ENCODE peak calls at places on chromosomes 6 and 20, in seven cellular contexts. W is MM.1S, C is left ventricle myocardium inferior, K is psoas muscle, I is mucosa of descending colon, S is BE2C, Q is endodermal cell. R is an unnamed sample.

GRCh38 chr6:29965873-29966601 is 23.7 kb downstream of the HLA-A start:
- DNase-seq in W (peak), C (peak), K (peak), I (peak), S (peak), Q (peak), R (peak)

GRCh38 chr6:130018830-130019795 is 732 bp downstream of the L3MBTL3 start:
- DNase-seq in W (peak), C (peak), K (peak), I (peak), S (peak), Q (peak), R (peak)

GRCh38 chr20:52402514-52402913 is 210.9 kb upstream of the ZFP64 start:
- DNase-seq in W (no peak), C (no peak), K (no peak), I (no peak), S (no peak), Q (no peak), R (no peak)

GRCh38 chr6:163731215-163732013 is 316.9 kb downstream of the QKI start:
- DNase-seq in W (no peak), C (no peak), K (no peak), I (no peak), S (peak), Q (no peak), R (no peak)

GRCh38 chr6:167274270-167274669 is 16.8 kb upstream of the UNC93A start:
- DNase-seq in W (no peak), C (no peak), K (no peak), I (no peak), S (no peak), Q (no peak), R (no peak)

GRCh38 chr20:63765918-63766317 is 26.3 kb downstream of the SLC2A4RG start:
- DNase-seq in W (no peak), C (no peak), K (no peak), I (no peak), S (no peak), Q (no peak), R (no peak)

GRCh38 chr6:14799928-14800327 is 445.9 kb upstream of the JARID2 start:
- DNase-seq in W (peak), C (peak), K (peak), I (peak), S (peak), Q (peak), R (peak)

GRCh38 chr6:26464014-26464413 is 6.3 kb downstream of the BTN2A1 start:
- DNase-seq in W (no peak), C (no peak), K (no peak), I (no peak), S (no peak), Q (no peak), R (peak)

GRCh38 chr6:166558156-166559025 is 28.1 kb downstream of the RAMACL start:
- DNase-seq in W (no peak), C (no peak), K (no peak), I (no peak), S (no peak), Q (peak), R (no peak)

GRCh38 chr6:122789078-122789861 is at the start of gene SMPDL3A:
- DNase-seq in W (peak), C (peak), K (peak), I (peak), S (peak), Q (peak), R (peak)

GRCh38 chr6:157220485-157220884 is 102.8 kb downstream of the TMEM242 start:
- DNase-seq in W (no peak), C (no peak), K (no peak), I (no peak), S (no peak), Q (no peak), R (no peak)

GRCh38 chr6:155041781-155042279 is 46.7 kb downstream of the TIAM2 start:
- DNase-seq in W (no peak), C (no peak), K (no peak), I (no peak), S (no peak), Q (no peak), R (no peak)

GRCh38 chr20:63594043-63594561 is 20.1 kb upstream of the HELZ2 start:
- DNase-seq in W (no peak), C (no peak), K (no peak), I (no peak), S (no peak), Q (no peak), R (no peak)

GRCh38 chr6:137261393-137262154 is 42.4 kb upstream of the IFNGR1 start:
- DNase-seq in W (no peak), C (no peak), K (no peak), I (no peak), S (no peak), Q (no peak), R (peak)

GRCh38 chr6:32581275-32582095 is 8.2 kb downstream of the HLA-DRB1 start:
- DNase-seq in W (no peak), C (no peak), K (no peak), I (no peak), S (no peak), Q (no peak), R (no peak)

GRCh38 chr6:36131517-36132220 is 1.4 kb downstream of the MAPK13 start:
- DNase-seq in W (peak), C (no peak), K (no peak), I (peak), S (peak), Q (no peak), R (peak)

GRCh38 chr6:100209323-100210137 is 215.5 kb upstream of the MCHR2 start:
- DNase-seq in W (no peak), C (no peak), K (no peak), I (no peak), S (no peak), Q (no peak), R (no peak)

GRCh38 chr6:151140767-151141166 is 99.0 kb upstream of the AKAP12 start:
- DNase-seq in W (no peak), C (no peak), K (no peak), I (peak), S (no peak), Q (no peak), R (no peak)

GRCh38 chr20:48294196-48294595 is 508.9 kb upstream of the SULF2 start:
- DNase-seq in W (no peak), C (no peak), K (no peak), I (no peak), S (no peak), Q (no peak), R (no peak)

GRCh38 chr6:45394586-45395095 is 16.9 kb upstream of the SUPT3H start:
- DNase-seq in W (no peak), C (no peak), K (no peak), I (no peak), S (no peak), Q (no peak), R (no peak)

GRCh38 chr6:106145144-106145543 is 59.0 kb downstream of the PRDM1 start:
- DNase-seq in W (peak), C (no peak), K (no peak), I (no peak), S (no peak), Q (no peak), R (peak)

GRCh38 chr6:163187606-163188005 is 226.9 kb upstream of the QKI start:
- DNase-seq in W (no peak), C (no peak), K (no peak), I (no peak), S (no peak), Q (no peak), R (no peak)

GRCh38 chr20:36128463-36129176 is 25.9 kb upstream of the EPB41L1 start:
- DNase-seq in W (no peak), C (no peak), K (no peak), I (no peak), S (no peak), Q (no peak), R (no peak)

GRCh38 chr20:40225596-40225995 is 463.4 kb downstream of the MAFB start:
- DNase-seq in W (no peak), C (no peak), K (no peak), I (no peak), S (no peak), Q (no peak), R (no peak)

GRCh38 chr6:158377866-158378265 is 65.6 kb downstream of the TULP4 start:
- DNase-seq in W (no peak), C (no peak), K (no peak), I (peak), S (no peak), Q (no peak), R (no peak)

GRCh38 chr20:58880994-58881752 is 28.7 kb downstream of the GNAS start:
- DNase-seq in W (no peak), C (no peak), K (no peak), I (no peak), S (no peak), Q (no peak), R (no peak)

GRCh38 chr20:24619212-24619611 is 149.8 kb downstream of the SYNDIG1 start:
- DNase-seq in W (no peak), C (no peak), K (no peak), I (no peak), S (no peak), Q (no peak), R (peak)

GRCh38 chr6:19876672-19877071 is 39.5 kb downstream of the ID4 start:
- DNase-seq in W (no peak), C (no peak), K (no peak), I (no peak), S (no peak), Q (no peak), R (no peak)

GRCh38 chr6:19870322-19870721 is 33.2 kb downstream of the ID4 start:
- DNase-seq in W (no peak), C (no peak), K (no peak), I (no peak), S (no peak), Q (no peak), R (no peak)

GRCh38 chr6:19866900-19867627 is 29.9 kb downstream of the ID4 start:
- DNase-seq in W (peak), C (no peak), K (no peak), I (no peak), S (no peak), Q (no peak), R (no peak)

GRCh38 chr6:19869464-19869863 is 32.3 kb downstream of the ID4 start:
- DNase-seq in W (no peak), C (no peak), K (no peak), I (no peak), S (no peak), Q (no peak), R (no peak)

GRCh38 chr6:19873031-19873430 is 35.9 kb downstream of the ID4 start:
- DNase-seq in W (no peak), C (no peak), K (no peak), I (no peak), S (peak), Q (no peak), R (no peak)
- TF ChIP-seq CTCF in W (no peak), C (no peak), K (no peak), I (no peak), S (peak), Q (peak), R (no peak)

GRCh38 chr20:3904224-3904623 is 15.0 kb downstream of the PANK2 start:
- DNase-seq in W (no peak), C (no peak), K (no peak), I (no peak), S (no peak), Q (no peak), R (no peak)

GRCh38 chr20:3902041-3902440 is 12.9 kb downstream of the PANK2 start:
- DNase-seq in W (no peak), C (no peak), K (no peak), I (no peak), S (no peak), Q (no peak), R (no peak)

GRCh38 chr20:3901028-3901746 is 12.0 kb downstream of the PANK2 start:
- DNase-seq in W (no peak), C (no peak), K (no peak), I (no peak), S (no peak), Q (no peak), R (no peak)

GRCh38 chr20:3900187-3900604 is 11.0 kb downstream of the PANK2 start:
- DNase-seq in W (no peak), C (no peak), K (no peak), I (no peak), S (no peak), Q (no peak), R (no peak)

DNA sequence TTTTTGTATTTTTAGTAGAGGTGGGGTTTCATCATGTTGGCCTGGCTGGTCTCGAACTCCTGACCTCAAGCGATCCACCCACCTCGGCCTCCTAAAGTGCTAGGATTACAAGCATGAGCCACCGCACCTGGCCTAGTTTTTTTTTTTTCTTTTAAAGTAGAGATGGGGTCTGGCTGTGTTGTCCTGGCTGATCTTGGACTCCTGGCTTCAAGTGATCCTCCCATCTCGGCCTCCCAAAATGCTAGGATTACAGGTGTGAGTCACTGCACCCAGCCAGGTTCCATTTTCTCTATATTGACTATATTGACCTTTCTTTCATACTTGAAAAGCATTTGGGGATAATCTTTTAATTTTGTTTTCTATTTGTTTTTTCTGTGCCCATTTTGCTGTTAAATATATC is 13.3 kb downstream of the PANK2 start:
- DNase-seq in W (no peak), C (no peak), K (no peak), I (no peak), S (no peak), Q (no peak), R (no peak)
- H3K4me3 ChIP-seq in W (no peak), C (no peak), K (no peak), I (no peak), S (no peak), Q (no peak), R (no peak)

GRCh38 chr6:84033523-84034451 is at the start of gene MRAP2:
- DNase-seq in W (no peak), C (peak), K (no peak), I (peak), S (peak), Q (peak), R (no peak)
- TF ChIP-seq CTCF in W (no peak), C (no peak), K (no peak), I (no peak), S (no peak), Q (no peak), R (no peak)

GRCh38 chr6:41682966-41683459 is 44.7 kb downstream of the MDFI start:
- DNase-seq in W (no peak), C (peak), K (no peak), I (no peak), S (no peak), Q (no peak), R (no peak)

GRCh38 chr6:41683460-41684310 is 45.4 kb downstream of the MDFI start:
- DNase-seq in W (peak), C (peak), K (peak), I (peak), S (peak), Q (peak), R (peak)

GRCh38 chr6:41684311-41685182 is 46.3 kb downstream of the MDFI start:
- DNase-seq in W (no peak), C (no peak), K (no peak), I (no peak), S (no peak), Q (peak), R (no peak)

GRCh38 chr6:41682056-41682477 is 43.8 kb downstream of the MDFI start:
- DNase-seq in W (peak), C (peak), K (peak), I (peak), S (peak), Q (peak), R (peak)

GRCh38 chr6:41682497-41682961 is 44.3 kb downstream of the MDFI start:
- DNase-seq in W (no peak), C (no peak), K (no peak), I (peak), S (no peak), Q (peak), R (peak)
- H3K4me3 ChIP-seq in W (no peak), C (peak), K (peak), I (no peak), S (peak), Q (no peak), R (no peak)

GRCh38 chr20:21490105-21490504 is 23.8 kb downstream of the NKX2-2 start:
- DNase-seq in W (no peak), C (no peak), K (no peak), I (no peak), S (no peak), Q (no peak), R (no peak)
- TF ChIP-seq CTCF in W (no peak), C (no peak), K (no peak), I (no peak), S (peak), Q (peak), R (no peak)

GRCh38 chr6:56689663-56690062 is 47.0 kb upstream of the DST start:
- DNase-seq in W (no peak), C (no peak), K (no peak), I (no peak), S (no peak), Q (no peak), R (no peak)

GRCh38 chr6:56690519-56691200 is 48.0 kb upstream of the DST start:
- DNase-seq in W (no peak), C (no peak), K (no peak), I (no peak), S (no peak), Q (no peak), R (no peak)

GRCh38 chr6:56689114-56689513 is 46.4 kb upstream of the DST start:
- DNase-seq in W (peak), C (no peak), K (no peak), I (no peak), S (no peak), Q (no peak), R (peak)

GRCh38 chr6:56686429-56686828 is 43.7 kb upstream of the DST start:
- DNase-seq in W (no peak), C (no peak), K (no peak), I (no peak), S (no peak), Q (no peak), R (no peak)

DNA sequence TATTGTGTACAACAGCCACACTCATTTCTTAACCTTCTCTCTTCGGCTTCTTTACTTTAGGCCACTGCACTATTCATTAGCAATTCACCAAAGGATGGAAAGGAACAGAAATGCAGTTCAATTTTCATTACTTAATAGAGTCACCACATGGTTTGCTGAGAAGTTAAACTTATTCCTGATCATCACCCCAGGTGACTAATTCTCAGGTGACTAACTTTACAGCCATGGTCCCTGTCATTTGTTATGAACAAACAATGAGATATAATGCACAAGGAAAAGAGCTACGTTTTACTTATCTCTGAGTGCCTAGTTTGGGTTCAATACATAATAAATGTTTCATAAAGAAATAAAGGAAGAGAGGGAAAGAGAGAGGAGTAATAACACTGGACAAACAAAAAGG is 45.8 kb upstream of the DST start:
- DNase-seq in W (no peak), C (no peak), K (no peak), I (no peak), S (no peak), Q (no peak), R (no peak)
- H3K4me3 ChIP-seq in W (peak), C (peak), K (peak), I (no peak), S (no peak), Q (no peak), R (no peak)

DNA sequence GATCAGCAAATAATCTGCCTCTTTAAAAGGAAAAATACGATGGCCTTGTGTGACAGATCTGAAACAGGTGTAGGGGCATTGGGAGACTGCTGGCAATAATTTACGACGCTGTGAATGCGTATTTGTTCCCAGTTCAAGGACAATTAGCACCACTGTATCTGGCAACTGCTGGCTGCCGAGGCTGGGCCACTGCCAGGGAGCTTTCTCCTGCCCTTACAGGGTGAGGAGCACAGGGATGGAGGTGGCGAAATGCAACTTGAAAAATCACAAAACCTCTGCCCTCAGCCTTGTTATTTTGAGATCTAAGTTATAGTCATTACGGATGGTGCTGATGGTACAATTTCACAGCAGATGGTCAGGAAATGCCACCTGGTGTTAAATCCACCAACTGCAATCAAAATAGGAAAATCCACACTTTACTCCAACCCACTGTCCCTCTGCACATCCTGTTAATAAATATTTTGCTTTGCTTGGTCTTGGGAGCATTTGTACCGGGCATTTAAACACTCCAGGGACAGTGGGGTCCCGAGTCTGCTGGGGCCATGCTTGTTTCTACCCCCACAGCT is 6.4 kb downstream of the MYLK4 start:
- DNase-seq in W (no peak), C (peak), K (peak), I (no peak), S (no peak), Q (no peak), R (no peak)
- TF ChIP-seq CTCF in W (no peak), C (no peak), K (peak), I (no peak), S (peak), Q (peak), R (peak)

GRCh38 chr6:18312368-18312767 is 48.0 kb upstream of the DEK start:
- DNase-seq in W (no peak), C (no peak), K (no peak), I (no peak), S (no peak), Q (peak), R (no peak)

GRCh38 chr6:18317850-18318249 is 53.5 kb upstream of the DEK start:
- DNase-seq in W (no peak), C (no peak), K (no peak), I (no peak), S (no peak), Q (no peak), R (no peak)

GRCh38 chr6:18309046-18309445 is 44.7 kb upstream of the DEK start:
- DNase-seq in W (no peak), C (no peak), K (no peak), I (no peak), S (no peak), Q (no peak), R (no peak)

DNA sequence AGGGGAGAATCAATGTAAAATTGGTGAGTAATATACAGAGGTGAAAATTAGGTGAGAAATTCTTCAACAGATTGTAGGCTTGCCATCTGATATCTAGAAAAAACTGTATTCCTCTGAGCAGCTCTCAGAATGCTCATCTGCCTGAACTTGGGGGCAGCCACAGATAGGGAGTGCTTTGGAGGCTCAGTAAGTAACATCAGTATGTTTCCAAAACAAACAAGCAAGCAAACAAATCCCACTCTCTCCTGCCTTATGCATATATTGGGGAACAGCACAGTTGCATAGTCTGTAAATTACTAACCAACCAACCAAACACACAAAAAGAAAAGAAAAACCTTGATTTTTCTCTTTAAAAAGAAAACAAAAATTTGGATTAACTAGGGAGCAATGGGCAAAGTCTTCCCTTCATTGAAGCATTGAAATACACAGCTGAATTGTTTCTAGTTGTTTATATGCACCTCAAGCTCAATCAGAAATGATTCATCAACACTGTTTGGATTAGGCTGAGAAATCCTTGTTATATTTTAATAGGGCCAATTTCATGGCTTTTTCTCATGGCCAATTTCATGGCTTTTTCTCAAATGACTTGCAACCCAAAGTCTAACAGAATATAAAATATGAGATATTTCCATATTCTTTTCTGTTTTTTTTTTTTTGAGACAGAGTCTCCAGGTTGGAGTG is 50.1 kb upstream of the DEK start:
- DNase-seq in W (no peak), C (no peak), K (no peak), I (no peak), S (no peak), Q (no peak), R (no peak)
- H3K4me3 ChIP-seq in W (no peak), C (no peak), K (no peak), I (no peak), S (no peak), Q (no peak), R (no peak)